ENCODE peak calls at places on chromosome 16, in five cellular contexts. P is astrocyte, Y is A549, H is AG04450, V is fibroblast of lung. Q is an unnamed sample.

GRCh38 chr16:75593825-75594820 is 27.9 kb downstream of the GABARAPL2 start:
- DNase-seq in P (peak; percentile 88), Y (peak; percentile 48), H (no peak), V (peak; percentile 91), Q (no peak)

GRCh38 chr16:30068333-30068732 is 2.8 kb downstream of the ALDOA start:
- DNase-seq in P (no peak), Y (no peak), H (no peak), V (no peak), Q (no peak)

GRCh38 chr16:67115649-67116048 is 5.9 kb downstream of the PHAF1 start:
- DNase-seq in P (peak; percentile 90), Y (peak; percentile 58), H (peak; percentile 61), V (peak; percentile 93), Q (peak; percentile 38)

GRCh38 chr16:75433732-75434413 is 570 bp upstream of the CFDP1 start:
- DNase-seq in P (peak; percentile 94), Y (peak; percentile 92), H (peak; percentile 92), V (peak; percentile 95), Q (peak; percentile 93)

GRCh38 chr16:57279780-57280638 is 4.5 kb downstream of the PLLP start:
- DNase-seq in P (no peak), Y (no peak), H (no peak), V (no peak), Q (no peak)

GRCh38 chr16:89115216-89115949 is 21.7 kb downstream of the ACSF3 start:
- DNase-seq in P (peak; percentile 83), Y (no peak), H (no peak), V (peak; percentile 88), Q (no peak)

GRCh38 chr16:67000384-67001158 is 12.2 kb downstream of the CES4A start:
- DNase-seq in P (no peak), Y (no peak), H (no peak), V (peak; percentile 18), Q (no peak)

GRCh38 chr16:6018848-6019489 is 921.4 kb upstream of the EEF2KMT start:
- DNase-seq in P (no peak), Y (no peak), H (no peak), V (peak; percentile 6), Q (no peak)

GRCh38 chr16:57325458-57325857 is 33.1 kb upstream of the CCL22 start:
- DNase-seq in P (no peak), Y (no peak), H (no peak), V (no peak), Q (no peak)

GRCh38 chr16:8493885-8494487 is 96.3 kb downstream of the TMEM114 start:
- DNase-seq in P (no peak), Y (peak; percentile 4), H (no peak), V (no peak), Q (no peak)
- TF ChIP-seq CTCF in P (no peak), Y (no peak), H (no peak), V (no peak), Q (no peak)

DNA sequence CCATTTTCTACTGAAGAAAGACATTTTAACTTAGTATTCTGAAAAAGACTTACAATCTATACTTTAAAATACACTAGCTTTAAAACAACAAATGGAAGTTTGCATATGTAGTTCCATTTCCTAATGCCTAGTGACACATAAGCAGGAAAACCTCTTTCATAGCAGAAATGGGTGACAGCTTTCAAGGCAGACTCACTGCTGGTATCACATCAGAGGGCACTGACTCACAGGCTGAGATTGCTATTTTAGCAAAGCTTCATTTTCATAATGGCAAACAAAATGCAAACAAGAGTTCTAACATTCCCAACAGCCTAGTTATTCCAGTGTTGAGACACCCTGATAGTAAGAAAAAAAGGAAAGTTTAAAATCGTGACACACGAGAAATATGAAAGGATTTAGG is 19.0 kb downstream of the GSPT1 start:
- DNase-seq in P (peak; percentile 75), Y (no peak), H (peak; percentile 36), V (peak; percentile 83), Q (peak; percentile 43)
- H3K4me3 ChIP-seq in P (no peak overlapping the region), Y (no peak overlapping the region), H (no peak overlapping the region), V (no peak overlapping the region), Q (no peak overlapping the region)

DNA sequence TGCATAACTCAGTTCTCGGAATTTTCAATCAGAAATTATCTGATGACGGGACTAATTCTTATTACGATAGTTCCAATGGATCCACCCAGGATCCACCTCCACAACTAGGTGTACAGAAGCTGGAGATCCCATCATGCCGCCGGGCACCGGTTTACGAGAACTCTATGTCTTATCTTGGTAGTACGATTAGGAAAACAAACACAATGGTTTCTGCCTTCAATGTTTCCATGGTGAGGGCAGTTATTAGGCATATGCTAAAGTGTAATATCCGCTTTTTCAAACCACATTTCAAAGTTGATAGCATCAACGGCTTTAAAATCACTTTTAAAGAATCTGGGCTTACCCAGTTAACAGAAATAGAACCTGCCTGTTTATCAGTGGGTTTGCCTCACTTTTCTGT is 705.7 kb downstream of the MAF start:
- DNase-seq in P (no peak), Y (no peak), H (no peak), V (no peak), Q (no peak)
- TF ChIP-seq CTCF in P (no peak), Y (no peak), H (no peak), V (no peak), Q (no peak)

GRCh38 chr16:27341971-27342370 is 28.2 kb downstream of the IL4R start:
- DNase-seq in P (no peak), Y (no peak), H (no peak), V (no peak), Q (no peak)
- H3K4me3 ChIP-seq in P (no peak overlapping the region), Y (no peak overlapping the region), H (no peak overlapping the region), V (no peak overlapping the region), Q (no peak overlapping the region)

GRCh38 chr16:180101-180920 is at the start of gene HBQ1:
- DNase-seq in P (no peak), Y (peak; percentile 51), H (no peak), V (peak; percentile 24), Q (no peak)
- TF ChIP-seq CTCF in P (peak; percentile 28), Y (peak; percentile 85), H (peak; percentile 13), V (peak; percentile 10), Q (peak; percentile 38)